ENCODE peak calls at places on chromosomes 12 and 14, in five cellular contexts. U is omental fat pad, Q is esophagus squamous epithelium, I is MG63, S is AML-193. M is an unnamed sample.
A peak's percentile ranks its signal among the peaks of the same experiment; 100 is the strongest.

GRCh38 chr12:109998241-109998903 is 858 bp upstream of the ANKRD13A start:
- DNase-seq in U (no peak), Q (no peak), I (no peak), S (no peak), M (no peak)

GRCh38 chr12:5329118-5329517 is 102.8 kb upstream of the NTF3 start:
- DNase-seq in U (no peak), Q (no peak), I (no peak), S (no peak), M (no peak)

GRCh38 chr14:37142835-37143499 is 29.4 kb downstream of the SLC25A21 start:
- DNase-seq in U (no peak), Q (no peak), I (no peak), S (no peak), M (no peak)

GRCh38 chr12:2344476-2344875 is 291.7 kb downstream of the CACNA1C start:
- DNase-seq in U (no peak), Q (no peak), I (no peak), S (no peak), M (no peak)

GRCh38 chr12:54128466-54128865 is 60.3 kb downstream of the SMUG1 start:
- DNase-seq in U (no peak), Q (no peak), I (no peak), S (no peak), M (no peak)

GRCh38 chr12:11069854-11070253 is 7.8 kb upstream of the TAS2R46 start:
- DNase-seq in U (no peak), Q (no peak), I (no peak), S (no peak), M (no peak)

GRCh38 chr12:64318605-64319004 is 72.0 kb downstream of the C12orf56 start:
- DNase-seq in U (no peak), Q (no peak), I (no peak), S (no peak), M (no peak)

GRCh38 chr14:92586001-92586947 is 72.7 kb downstream of the RIN3 start:
- DNase-seq in U (no peak), Q (no peak), I (peak; percentile 29), S (peak; percentile 22), M (no peak)

GRCh38 chr12:12182926-12183325 is 83.9 kb downstream of the LRP6 start:
- DNase-seq in U (no peak), Q (no peak), I (peak; percentile 66), S (no peak), M (no peak)

GRCh38 chr12:107783406-107784376 is 9.2 kb downstream of the ASCL4 start:
- DNase-seq in U (no peak), Q (no peak), I (no peak), S (no peak), M (no peak)

GRCh38 chr12:119594399-119594730 is 791 bp downstream of the TMEM233 start:
- DNase-seq in U (no peak), Q (no peak), I (peak; percentile 10), S (no peak), M (no peak)

M was measured in HEK293T.